ENCODE peak calls at places on chromosomes 4 and X, in four cellular contexts. G is K562, U is GM12878, V is HepG2. D is an unnamed sample.

GRCh38 chr4:118417325-118417724 is 64.5 kb upstream of the PRSS12 start:
- DNase-seq in G (no peak), V (no peak), U (no peak), D (no peak)

GRCh38 chr4:8435656-8436121 is 4.8 kb downstream of the ACOX3 start:
- DNase-seq in G (no peak), U (peak), V (no peak), D (no peak)

GRCh38 chr4:87093443-87094123 is 126.8 kb downstream of the KLHL8 start:
- DNase-seq in V (peak), U (peak), G (peak), D (peak)

GRCh38 chr4:47668810-47669408 is 169.0 kb downstream of the CORIN start:
- DNase-seq in U (no peak), V (peak), G (peak), D (peak)

GRCh38 chr4:3689006-3689405 is 77.2 kb upstream of the ADRA2C start:
- DNase-seq in U (no peak), V (no peak), G (no peak), D (no peak)

GRCh38 chr4:53902786-53903185 is 161.6 kb downstream of the CHIC2 start:
- DNase-seq in V (no peak), U (no peak), G (no peak), D (no peak)

GRCh38 chr4:8834681-8835220 is 36.9 kb downstream of the HMX1 start:
- DNase-seq in U (no peak), V (no peak), G (no peak), D (no peak)

GRCh38 chrX:153875391-153876111 is 10.4 kb downstream of the L1CAM start:
- DNase-seq in G (peak), U (no peak), V (no peak), D (no peak)

GRCh38 chrX:11239230-11239629 is 54.0 kb upstream of the AMELX start:
- DNase-seq in U (peak), V (peak), G (no peak), D (no peak)

GRCh38 chr4:48490012-48490679 is at the start of gene ZAR1:
- DNase-seq in V (no peak), U (no peak), G (no peak), D (no peak)

GRCh38 chrX:140526138-140526537 is 21.3 kb upstream of the SOX3 start:
- DNase-seq in V (no peak), G (no peak), U (no peak), D (no peak)

GRCh38 chrX:71215335-71215912 is 7.6 kb upstream of the GJB1 start:
- DNase-seq in V (no peak), U (no peak), G (no peak), D (no peak)

GRCh38 chr4:62544428-62544827 is 1344.3 kb downstream of the ADGRL3 start:
- DNase-seq in G (no peak), V (no peak), U (no peak), D (no peak)

GRCh38 chrX:71253253-71254091 is 468 bp downstream of the ZMYM3 start:
- DNase-seq in G (peak), V (peak), U (no peak), D (peak)

GRCh38 chr4:24235609-24236008 is 345.8 kb upstream of the PPARGC1A start:
- DNase-seq in U (no peak), V (no peak), G (no peak), D (no peak)

GRCh38 chr4:76035799-76036389 is at the start of gene CXCL11:
- DNase-seq in U (no peak), V (no peak), G (no peak), D (no peak)

GRCh38 chr4:151785484-151786157 is 24.8 kb upstream of the GATB start:
- DNase-seq in V (no peak), U (no peak), G (no peak), D (no peak)

GRCh38 chr4:151782296-151782695 is 21.5 kb upstream of the GATB start:
- DNase-seq in U (no peak), V (no peak), G (no peak), D (no peak)

GRCh38 chr4:151783867-151784266 is 23.1 kb upstream of the GATB start:
- DNase-seq in U (no peak), G (no peak), V (no peak), D (no peak)

GRCh38 chr4:151786158-151786495 is 25.3 kb upstream of the GATB start:
- DNase-seq in G (no peak), U (no peak), V (no peak), D (no peak)

GRCh38 chr4:151784676-151785075 is 23.9 kb upstream of the GATB start:
- DNase-seq in U (no peak), G (no peak), V (no peak), D (no peak)
- TF ChIP-seq MYC in U (no peak), G (no peak), V (no peak), D (no peak)

GRCh38 chr4:7121861-7122653 is 54.2 kb upstream of the GRPEL1 start:
- DNase-seq in G (no peak), V (no peak), U (no peak), D (no peak)
- TF ChIP-seq SMC3 in G (no peak), V (no peak), U (no peak), D (no peak)

GRCh38 chrX:114964374-114964773 is 53.0 kb downstream of the IL13RA2 start:
- DNase-seq in G (no peak), U (no peak), V (no peak), D (no peak)
- TF ChIP-seq MYC in G (no peak), U (no peak), V (no peak), D (no peak)

GRCh38 chr4:7021930-7022658 is 21.1 kb upstream of the TADA2B start:
- DNase-seq in U (no peak), V (no peak), G (no peak), D (peak)
- TF ChIP-seq SMC3 in U (no peak), V (no peak), G (no peak), D (no peak)

DNA sequence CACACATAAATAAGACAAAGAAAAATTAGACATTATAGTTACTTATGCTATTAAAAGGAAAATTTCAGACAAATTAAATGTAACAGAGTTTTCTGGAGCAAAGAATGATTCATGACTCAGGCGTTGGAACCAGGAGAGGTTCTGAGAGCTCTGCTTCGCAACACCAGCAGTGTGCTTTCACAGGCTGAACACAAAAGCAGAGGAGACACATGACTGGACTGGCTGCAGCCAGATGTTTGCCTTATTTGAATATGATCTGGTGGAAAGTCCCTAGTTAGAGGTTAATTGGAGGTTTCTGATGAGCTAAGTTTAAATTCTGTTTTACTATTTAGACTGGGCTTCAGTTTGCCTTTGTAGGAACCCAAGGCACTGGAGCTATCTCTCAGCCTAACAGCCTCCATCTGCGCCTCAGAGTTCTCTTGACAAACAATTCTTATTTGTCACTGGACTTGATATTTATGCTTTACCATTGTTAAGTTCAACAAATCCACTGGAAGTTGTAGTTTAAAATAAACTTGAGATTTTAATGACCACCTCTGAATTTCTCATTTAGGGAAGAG is 16.2 kb downstream of the BOD1L1 start:
- DNase-seq in G (no peak), V (no peak), U (peak), D (no peak)
- TF ChIP-seq MYC in G (no peak), V (no peak), U (no peak), D (no peak)

GRCh38 chr4:39528056-39528465 is 822 bp upstream of the UGDH start:
- DNase-seq in V (no peak), G (no peak), U (no peak), D (no peak)
- TF ChIP-seq SMC3 in V (no peak), G (no peak), U (no peak), D (peak)

GRCh38 chr4:155060873-155061272 is 147.6 kb upstream of the NPY2R start:
- DNase-seq in U (no peak), V (no peak), G (no peak), D (no peak)

GRCh38 chr4:155060419-155060818 is 148.0 kb upstream of the NPY2R start:
- DNase-seq in U (no peak), V (no peak), G (no peak), D (no peak)

GRCh38 chr4:155066871-155067270 is 141.6 kb upstream of the NPY2R start:
- DNase-seq in U (no peak), G (no peak), V (no peak), D (no peak)

GRCh38 chr4:155062948-155063347 is 145.5 kb upstream of the NPY2R start:
- DNase-seq in G (no peak), V (no peak), U (no peak), D (no peak)
- TF ChIP-seq MYC in G (no peak), V (no peak), U (no peak), D (no peak)

GRCh38 chr4:159150838-159151390 is 48.0 kb downstream of the RAPGEF2 start:
- DNase-seq in V (no peak), U (no peak), G (peak), D (no peak)

GRCh38 chr4:159153669-159154068 is 50.8 kb downstream of the RAPGEF2 start:
- DNase-seq in U (no peak), G (no peak), V (no peak), D (no peak)

GRCh38 chr4:159146454-159146853 is 43.6 kb downstream of the RAPGEF2 start:
- DNase-seq in V (no peak), U (no peak), G (no peak), D (no peak)

GRCh38 chr4:159151701-159152100 is 48.8 kb downstream of the RAPGEF2 start:
- DNase-seq in U (no peak), G (no peak), V (no peak), D (no peak)

GRCh38 chr4:159150380-159150779 is 47.5 kb downstream of the RAPGEF2 start:
- DNase-seq in U (no peak), V (no peak), G (no peak), D (no peak)
- TF ChIP-seq SMC3 in U (no peak), V (no peak), G (no peak), D (no peak)

D was measured in A549.